ENCODE peak calls at places on chromosomes 4 and X, in six cellular contexts. One of them, this sample, is unnamed. For H3K36me3 and H3K9me3, the result is how much of the 10 kb centered on the place peaks cover.

GRCh38 chrX:41384041-41384705 is 50.2 kb downstream of the DDX3X start:
- DNase-seq in ovary: peak
- DNase-seq in HepG2: no peak
- DNase-seq in tibial nerve: peak
- DNase-seq in uterus: peak
- DNase-seq in stomach: peak
- DNase-seq in this sample: peak

GRCh38 chr4:140774510-140774909 is 18.3 kb upstream of the TBC1D9 start:
- DNase-seq in HepG2: no peak
- DNase-seq in stomach: no peak
- DNase-seq in ovary: no peak
- DNase-seq in tibial nerve: no peak
- DNase-seq in uterus: no peak
- DNase-seq in this sample: no peak

GRCh38 chr4:117135634-117136354 is 50.4 kb upstream of the TRAM1L1 start:
- DNase-seq in stomach: no peak
- DNase-seq in HepG2: no peak
- DNase-seq in tibial nerve: no peak
- DNase-seq in ovary: no peak
- DNase-seq in uterus: no peak
- DNase-seq in this sample: no peak

GRCh38 chr4:41394362-41394960 is 137.7 kb downstream of the UCHL1 start:
- DNase-seq in uterus: no peak
- DNase-seq in tibial nerve: no peak
- DNase-seq in HepG2: no peak
- DNase-seq in ovary: no peak
- DNase-seq in stomach: no peak
- DNase-seq in this sample: no peak

GRCh38 chr4:77930876-77931275 is 68.2 kb downstream of the MRPL1 start:
- DNase-seq in stomach: no peak
- DNase-seq in HepG2: no peak
- DNase-seq in ovary: no peak
- DNase-seq in uterus: no peak
- DNase-seq in tibial nerve: no peak
- DNase-seq in this sample: no peak

GRCh38 chr4:25908491-25908901 is 5.5 kb upstream of the SMIM20 start:
- DNase-seq in uterus: no peak
- DNase-seq in ovary: no peak
- DNase-seq in stomach: no peak
- DNase-seq in HepG2: peak
- DNase-seq in tibial nerve: no peak
- DNase-seq in this sample: no peak

GRCh38 chr4:20982544-20982943 is 282.3 kb downstream of the PACRGL start:
- DNase-seq in stomach: no peak
- DNase-seq in HepG2: no peak
- DNase-seq in tibial nerve: no peak
- DNase-seq in ovary: no peak
- DNase-seq in uterus: no peak
- DNase-seq in this sample: no peak

GRCh38 chr4:47490550-47490949 is 5.5 kb downstream of the ATP10D start:
- DNase-seq in tibial nerve: no peak
- DNase-seq in HepG2: peak
- DNase-seq in stomach: no peak
- DNase-seq in ovary: no peak
- DNase-seq in uterus: no peak
- DNase-seq in this sample: no peak

GRCh38 chrX:135429429-135429828 is 7.7 kb downstream of the SMIM10L2A start:
- DNase-seq in stomach: no peak
- DNase-seq in HepG2: no peak
- DNase-seq in tibial nerve: no peak
- DNase-seq in uterus: no peak
- DNase-seq in ovary: no peak
- DNase-seq in this sample: no peak
- TF ChIP-seq POLR2A in stomach: no peak
- TF ChIP-seq POLR2A in HepG2: no peak
- TF ChIP-seq POLR2A in tibial nerve: no peak
- TF ChIP-seq POLR2A in uterus: no peak
- TF ChIP-seq POLR2A in ovary: no peak
- TF ChIP-seq POLR2A in this sample: no peak

GRCh38 chr4:39763714-39764572 is 66.0 kb downstream of the UBE2K start:
- DNase-seq in HepG2: no peak
- DNase-seq in stomach: no peak
- DNase-seq in ovary: no peak
- DNase-seq in uterus: no peak
- DNase-seq in tibial nerve: no peak
- DNase-seq in this sample: no peak
- H3K36me3 ChIP-seq in HepG2: under half
- H3K36me3 ChIP-seq in stomach: half or more
- H3K36me3 ChIP-seq in ovary: under half
- H3K36me3 ChIP-seq in uterus: under half
- H3K36me3 ChIP-seq in tibial nerve: half or more
- H3K36me3 ChIP-seq in this sample: half or more

GRCh38 chrX:39624166-39624565 is 473.6 kb downstream of the BCOR start:
- DNase-seq in stomach: no peak
- DNase-seq in HepG2: no peak
- DNase-seq in ovary: no peak
- DNase-seq in uterus: no peak
- DNase-seq in tibial nerve: no peak
- DNase-seq in this sample: no peak
- H3K9me3 ChIP-seq in stomach: under half
- H3K9me3 ChIP-seq in HepG2: under half
- H3K9me3 ChIP-seq in ovary: under half
- H3K9me3 ChIP-seq in uterus: under half
- H3K9me3 ChIP-seq in tibial nerve: under half
- H3K9me3 ChIP-seq in this sample: under half

DNA sequence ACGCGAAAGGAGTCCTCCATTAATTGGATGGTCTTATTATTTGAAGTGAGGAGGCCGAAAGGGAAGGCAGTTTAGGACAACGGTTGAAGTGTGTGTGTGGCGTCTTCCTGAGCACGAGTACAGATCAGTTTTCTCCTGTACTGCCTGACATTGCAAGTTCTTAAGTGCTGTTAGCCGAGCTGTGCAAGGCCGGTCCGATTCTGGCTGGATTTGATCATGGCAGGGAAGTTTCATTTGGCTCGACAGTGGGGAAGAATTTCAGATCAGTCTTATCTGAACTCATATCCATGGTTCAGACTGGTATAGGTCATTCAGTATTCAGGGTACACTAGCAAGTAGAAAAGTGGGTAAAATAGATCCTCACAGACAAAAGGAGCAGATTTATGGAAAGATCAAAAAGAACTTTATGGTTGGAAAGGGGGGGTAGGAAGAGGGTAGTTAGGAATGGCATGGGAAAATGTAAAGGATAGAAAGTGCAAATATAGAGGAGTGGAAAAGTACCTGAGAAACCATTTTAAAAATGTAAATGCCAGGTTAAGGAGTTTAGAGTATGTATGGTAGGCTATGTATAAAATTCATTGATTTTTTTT is 689 bp downstream of the THAP9 start:
- DNase-seq in ovary: no peak
- DNase-seq in stomach: no peak
- DNase-seq in tibial nerve: no peak
- DNase-seq in uterus: no peak
- DNase-seq in HepG2: no peak
- DNase-seq in this sample: no peak
- TF ChIP-seq POLR2A in ovary: no peak
- TF ChIP-seq POLR2A in stomach: no peak
- TF ChIP-seq POLR2A in tibial nerve: no peak
- TF ChIP-seq POLR2A in uterus: no peak
- TF ChIP-seq POLR2A in HepG2: no peak
- TF ChIP-seq POLR2A in this sample: peak

GRCh38 chrX:129939986-129940385 is 34.0 kb downstream of the UTP14A start:
- DNase-seq in HepG2: no peak
- DNase-seq in stomach: no peak
- DNase-seq in uterus: no peak
- DNase-seq in tibial nerve: no peak
- DNase-seq in ovary: no peak
- DNase-seq in this sample: no peak

GRCh38 chrX:129934952-129935351 is 29.0 kb downstream of the UTP14A start:
- DNase-seq in uterus: no peak
- DNase-seq in tibial nerve: no peak
- DNase-seq in HepG2: no peak
- DNase-seq in ovary: no peak
- DNase-seq in stomach: no peak
- DNase-seq in this sample: no peak

GRCh38 chrX:129940721-129941120 is 34.8 kb downstream of the UTP14A start:
- DNase-seq in stomach: no peak
- DNase-seq in HepG2: no peak
- DNase-seq in tibial nerve: no peak
- DNase-seq in ovary: no peak
- DNase-seq in uterus: no peak
- DNase-seq in this sample: no peak

GRCh38 chrX:129934461-129934860 is 28.5 kb downstream of the UTP14A start:
- DNase-seq in uterus: no peak
- DNase-seq in HepG2: no peak
- DNase-seq in ovary: no peak
- DNase-seq in tibial nerve: no peak
- DNase-seq in stomach: no peak
- DNase-seq in this sample: no peak

DNA sequence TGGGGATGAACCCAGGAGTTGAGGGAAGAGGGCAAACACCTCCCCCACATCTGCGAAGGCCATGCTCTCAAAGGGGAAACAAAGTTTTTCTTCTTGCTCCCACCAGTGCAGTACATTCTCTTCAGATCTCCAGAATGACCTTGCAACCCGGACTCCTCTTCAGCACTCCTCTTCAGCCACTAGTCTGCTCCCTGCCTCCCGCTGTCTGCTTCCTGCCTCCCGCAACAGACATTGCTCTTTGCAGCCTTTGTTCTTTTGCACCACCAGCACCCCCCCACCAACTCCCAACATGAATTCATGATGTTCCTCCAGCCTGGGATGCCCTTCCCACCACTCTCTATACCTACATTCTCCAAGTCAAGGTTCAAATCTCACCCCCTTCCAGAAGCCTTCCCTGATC is 32.1 kb downstream of the UTP14A start:
- DNase-seq in HepG2: no peak
- DNase-seq in tibial nerve: no peak
- DNase-seq in uterus: no peak
- DNase-seq in stomach: no peak
- DNase-seq in ovary: no peak
- DNase-seq in this sample: no peak
- H3K36me3 ChIP-seq in HepG2: under half
- H3K36me3 ChIP-seq in tibial nerve: under half
- H3K36me3 ChIP-seq in uterus: under half
- H3K36me3 ChIP-seq in stomach: under half
- H3K36me3 ChIP-seq in ovary: under half
- H3K36me3 ChIP-seq in this sample: under half

GRCh38 chr4:146095867-146096266 is 79.7 kb upstream of the LSM6 start:
- DNase-seq in uterus: no peak
- DNase-seq in ovary: no peak
- DNase-seq in HepG2: no peak
- DNase-seq in stomach: no peak
- DNase-seq in tibial nerve: no peak
- DNase-seq in this sample: no peak
- H3K9me3 ChIP-seq in uterus: under half
- H3K9me3 ChIP-seq in ovary: under half
- H3K9me3 ChIP-seq in HepG2: under half
- H3K9me3 ChIP-seq in stomach: under half
- H3K9me3 ChIP-seq in tibial nerve: under half
- H3K9me3 ChIP-seq in this sample: under half

DNA sequence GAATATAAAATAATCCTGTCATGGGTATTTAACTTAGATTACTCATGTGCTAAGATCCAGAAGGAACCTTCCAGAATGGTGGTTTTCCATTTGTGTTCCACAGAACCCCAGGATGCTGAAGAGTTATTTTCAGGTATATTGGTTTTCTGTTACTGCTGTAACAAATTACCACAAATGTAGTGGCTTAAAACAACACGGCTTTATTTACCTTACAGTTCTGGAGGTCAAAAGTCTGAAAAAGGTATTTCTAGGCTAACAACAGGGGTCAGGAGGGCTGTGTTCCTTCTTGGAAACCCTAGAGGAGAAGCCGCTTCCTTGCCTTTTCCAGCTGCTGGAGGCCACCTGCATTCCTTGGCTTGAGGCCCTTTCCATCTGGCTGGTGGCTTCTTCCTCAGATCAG is 57.9 kb upstream of the HPSE start:
- DNase-seq in HepG2: peak
- DNase-seq in stomach: no peak
- DNase-seq in tibial nerve: no peak
- DNase-seq in ovary: no peak
- DNase-seq in uterus: no peak
- DNase-seq in this sample: no peak
- TF ChIP-seq POLR2A in HepG2: no peak
- TF ChIP-seq POLR2A in stomach: no peak
- TF ChIP-seq POLR2A in tibial nerve: no peak
- TF ChIP-seq POLR2A in ovary: no peak
- TF ChIP-seq POLR2A in uterus: no peak
- TF ChIP-seq POLR2A in this sample: no peak

GRCh38 chr4:139672215-139672614 is 6.6 kb downstream of the MGST2 start:
- DNase-seq in stomach: no peak
- DNase-seq in HepG2: no peak
- DNase-seq in ovary: no peak
- DNase-seq in tibial nerve: no peak
- DNase-seq in uterus: no peak
- DNase-seq in this sample: no peak
- H3K36me3 ChIP-seq in stomach: under half
- H3K36me3 ChIP-seq in HepG2: half or more
- H3K36me3 ChIP-seq in ovary: under half
- H3K36me3 ChIP-seq in tibial nerve: under half
- H3K36me3 ChIP-seq in uterus: under half
- H3K36me3 ChIP-seq in this sample: under half

DNA sequence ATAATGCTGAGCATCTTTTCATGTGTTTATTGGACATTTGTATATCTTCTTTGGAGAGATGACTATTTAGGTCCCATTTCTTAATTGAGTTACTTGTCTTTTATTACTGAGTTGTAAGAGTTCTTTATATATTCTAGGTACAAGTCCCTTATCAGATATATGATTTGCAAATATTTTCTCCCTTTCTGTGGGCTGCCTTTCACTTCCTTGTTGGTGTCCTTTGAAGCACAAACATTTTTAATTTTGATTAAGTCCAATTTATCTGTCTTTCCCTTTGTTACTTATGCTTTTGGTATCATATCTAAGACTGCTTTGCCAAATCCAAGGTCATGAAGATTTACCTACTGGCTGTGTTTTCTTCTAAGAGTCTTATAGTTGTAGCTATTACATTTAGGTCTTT is 113.2 kb downstream of the HNRNPD start:
- DNase-seq in stomach: no peak
- DNase-seq in ovary: no peak
- DNase-seq in HepG2: no peak
- DNase-seq in uterus: no peak
- DNase-seq in tibial nerve: no peak
- DNase-seq in this sample: no peak
- H3K9me3 ChIP-seq in stomach: under half
- H3K9me3 ChIP-seq in ovary: under half
- H3K9me3 ChIP-seq in HepG2: under half
- H3K9me3 ChIP-seq in uterus: under half
- H3K9me3 ChIP-seq in tibial nerve: under half
- H3K9me3 ChIP-seq in this sample: under half